ENCODE peak calls at places on chromosomes 5 and 9, in nine cellular contexts. One of them, this sample, is unnamed.

GRCh38 chr9:81394816-81395215 is 294.5 kb downstream of the TLE1 start:
- DNase-seq in A549: no peak
- DNase-seq in prostate gland: no peak
- DNase-seq in K562: no peak
- DNase-seq in ovary: no peak
- DNase-seq in tibial nerve: no peak
- DNase-seq in body of pancreas: no peak
- DNase-seq in Peyer's patch: no peak
- DNase-seq in GM12878: no peak
- DNase-seq in this sample: no peak

GRCh38 chr5:17090839-17091238 is 126.6 kb upstream of the BASP1 start:
- DNase-seq in tibial nerve: no peak
- DNase-seq in GM12878: no peak
- DNase-seq in ovary: no peak
- DNase-seq in prostate gland: no peak
- DNase-seq in A549: no peak
- DNase-seq in Peyer's patch: no peak
- DNase-seq in body of pancreas: no peak
- DNase-seq in K562: no peak
- DNase-seq in this sample: no peak

GRCh38 chr9:38046669-38047300 is 22.2 kb downstream of the SHB start:
- DNase-seq in tibial nerve: no peak
- DNase-seq in Peyer's patch: no peak
- DNase-seq in GM12878: no peak
- DNase-seq in body of pancreas: peak; percentile 85
- DNase-seq in prostate gland: peak; percentile 94
- DNase-seq in K562: no peak
- DNase-seq in ovary: no peak
- DNase-seq in A549: peak; percentile 63
- DNase-seq in this sample: no peak

GRCh38 chr5:108798866-108799265 is 51.2 kb downstream of the FER start:
- DNase-seq in A549: no peak
- DNase-seq in prostate gland: no peak
- DNase-seq in tibial nerve: no peak
- DNase-seq in GM12878: no peak
- DNase-seq in ovary: no peak
- DNase-seq in body of pancreas: no peak
- DNase-seq in K562: no peak
- DNase-seq in Peyer's patch: no peak
- DNase-seq in this sample: no peak

GRCh38 chr5:86679529-86679928 is 61.8 kb downstream of the COX7C start:
- DNase-seq in ovary: no peak
- DNase-seq in A549: peak; percentile 67
- DNase-seq in GM12878: no peak
- DNase-seq in K562: peak; percentile 11
- DNase-seq in body of pancreas: peak; percentile 74
- DNase-seq in Peyer's patch: peak; percentile 51
- DNase-seq in prostate gland: peak; percentile 6
- DNase-seq in tibial nerve: peak; percentile 17
- DNase-seq in this sample: peak; percentile 1

GRCh38 chr5:84411832-84412605 is 27.3 kb upstream of the EDIL3 start:
- DNase-seq in prostate gland: peak; percentile 78
- DNase-seq in ovary: no peak
- DNase-seq in body of pancreas: no peak
- DNase-seq in tibial nerve: no peak
- DNase-seq in Peyer's patch: no peak
- DNase-seq in K562: no peak
- DNase-seq in A549: no peak
- DNase-seq in GM12878: no peak
- DNase-seq in this sample: no peak

GRCh38 chr9:16626577-16627130 is 243.8 kb downstream of the BNC2 start:
- DNase-seq in Peyer's patch: no peak
- DNase-seq in ovary: no peak
- DNase-seq in body of pancreas: no peak
- DNase-seq in A549: peak; percentile 62
- DNase-seq in tibial nerve: no peak
- DNase-seq in GM12878: no peak
- DNase-seq in prostate gland: no peak
- DNase-seq in K562: no peak
- DNase-seq in this sample: no peak

GRCh38 chr5:96733771-96734498 is 71.8 kb downstream of the CAST start:
- DNase-seq in prostate gland: peak; percentile 71
- DNase-seq in ovary: no peak
- DNase-seq in Peyer's patch: no peak
- DNase-seq in K562: peak; percentile 29
- DNase-seq in body of pancreas: no peak
- DNase-seq in tibial nerve: no peak
- DNase-seq in GM12878: no peak
- DNase-seq in A549: no peak
- DNase-seq in this sample: no peak

GRCh38 chr5:32446660-32447059 is 2.1 kb upstream of the ZFR start:
- DNase-seq in tibial nerve: no peak
- DNase-seq in Peyer's patch: peak; percentile 77
- DNase-seq in GM12878: no peak
- DNase-seq in prostate gland: peak; percentile 15
- DNase-seq in body of pancreas: no peak
- DNase-seq in K562: no peak
- DNase-seq in ovary: no peak
- DNase-seq in A549: no peak
- DNase-seq in this sample: no peak

GRCh38 chr5:74286734-74287705 is 353.5 kb downstream of the ENC1 start:
- DNase-seq in tibial nerve: no peak
- DNase-seq in Peyer's patch: no peak
- DNase-seq in prostate gland: no peak
- DNase-seq in ovary: no peak
- DNase-seq in GM12878: no peak
- DNase-seq in body of pancreas: no peak
- DNase-seq in A549: no peak
- DNase-seq in K562: no peak
- DNase-seq in this sample: no peak

GRCh38 chr5:74288448-74289109 is 351.9 kb downstream of the ENC1 start:
- DNase-seq in Peyer's patch: no peak
- DNase-seq in body of pancreas: no peak
- DNase-seq in tibial nerve: no peak
- DNase-seq in GM12878: no peak
- DNase-seq in K562: no peak
- DNase-seq in prostate gland: no peak
- DNase-seq in A549: no peak
- DNase-seq in ovary: no peak
- DNase-seq in this sample: no peak

GRCh38 chr5:74288038-74288437 is 352.5 kb downstream of the ENC1 start:
- DNase-seq in A549: no peak
- DNase-seq in prostate gland: no peak
- DNase-seq in GM12878: no peak
- DNase-seq in tibial nerve: no peak
- DNase-seq in ovary: no peak
- DNase-seq in K562: no peak
- DNase-seq in Peyer's patch: no peak
- DNase-seq in body of pancreas: no peak
- DNase-seq in this sample: no peak

GRCh38 chr5:74289238-74289637 is 351.3 kb downstream of the ENC1 start:
- DNase-seq in GM12878: no peak
- DNase-seq in ovary: no peak
- DNase-seq in A549: no peak
- DNase-seq in prostate gland: no peak
- DNase-seq in tibial nerve: no peak
- DNase-seq in Peyer's patch: no peak
- DNase-seq in K562: no peak
- DNase-seq in body of pancreas: no peak
- DNase-seq in this sample: no peak

DNA sequence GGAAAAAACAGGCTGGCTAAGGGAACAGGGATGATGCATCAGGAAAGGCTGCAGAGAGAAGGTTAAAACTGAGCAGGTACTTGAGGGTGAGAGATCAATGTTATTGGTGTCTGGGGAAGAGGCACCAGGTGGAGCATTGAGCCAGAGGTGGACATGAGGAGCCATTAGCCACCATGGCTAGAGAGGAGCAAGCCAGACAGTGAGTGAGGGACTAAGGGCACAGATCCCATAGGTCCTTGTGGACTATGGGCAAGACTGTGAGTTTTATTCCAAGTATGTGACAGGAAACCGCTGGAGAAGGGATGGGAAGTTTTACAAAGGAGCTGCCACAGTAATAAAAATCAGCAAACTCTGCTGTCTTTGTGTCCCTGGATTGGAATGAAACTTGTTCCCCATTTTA is 349.9 kb downstream of the ENC1 start:
- DNase-seq in prostate gland: no peak
- DNase-seq in Peyer's patch: no peak
- DNase-seq in GM12878: no peak
- DNase-seq in K562: no peak
- DNase-seq in tibial nerve: no peak
- DNase-seq in A549: no peak
- DNase-seq in body of pancreas: no peak
- DNase-seq in ovary: no peak
- DNase-seq in this sample: no peak
- TF ChIP-seq POLR2A in prostate gland: no peak
- TF ChIP-seq POLR2A in Peyer's patch: no peak
- TF ChIP-seq POLR2A in GM12878: no peak
- TF ChIP-seq POLR2A in K562: no peak
- TF ChIP-seq POLR2A in tibial nerve: no peak
- TF ChIP-seq POLR2A in A549: no peak
- TF ChIP-seq POLR2A in body of pancreas: no peak
- TF ChIP-seq POLR2A in ovary: no peak
- TF ChIP-seq POLR2A in this sample: no peak

DNA sequence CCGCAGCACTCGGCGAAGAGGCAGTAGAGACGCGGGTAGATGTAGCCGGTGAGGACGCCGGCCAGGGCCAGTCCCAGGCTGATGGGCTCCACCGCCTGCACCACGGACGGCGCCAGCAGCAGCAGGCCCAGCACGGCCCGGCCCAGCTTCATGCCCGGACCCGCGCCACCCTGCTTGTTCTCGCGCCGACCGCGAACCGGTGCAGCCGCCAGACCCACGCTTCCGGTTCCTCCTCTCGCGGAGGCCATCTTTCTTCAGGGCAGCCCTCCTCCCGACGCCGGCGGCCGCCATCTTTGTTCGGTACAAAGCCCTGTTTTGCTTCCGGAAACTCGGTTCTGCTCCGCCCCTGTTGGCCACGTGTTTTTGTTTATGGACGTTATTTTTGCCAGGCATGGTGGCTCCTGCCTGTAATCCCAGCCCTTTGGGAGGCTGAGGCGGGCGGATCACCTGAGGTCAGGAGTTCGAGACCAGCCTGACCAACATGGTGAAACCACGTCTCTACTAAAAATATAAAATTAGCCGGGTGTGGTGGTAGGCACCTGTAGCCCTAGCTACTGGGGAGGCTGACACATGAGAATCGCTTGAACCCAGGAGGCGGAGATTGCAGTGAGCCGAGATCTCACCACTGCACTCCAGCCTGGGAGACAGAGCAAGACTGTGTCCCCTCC is at the start of gene TOR1A:
- DNase-seq in body of pancreas: peak; percentile 96
- DNase-seq in tibial nerve: peak; percentile 89
- DNase-seq in GM12878: peak; percentile 69
- DNase-seq in A549: peak; percentile 97
- DNase-seq in ovary: peak; percentile 97
- DNase-seq in Peyer's patch: peak; percentile 98
- DNase-seq in prostate gland: peak; percentile 95
- DNase-seq in K562: peak; percentile 96
- DNase-seq in this sample: peak; percentile 86
- TF ChIP-seq POLR2A in body of pancreas: peak; percentile 75
- TF ChIP-seq POLR2A in tibial nerve: no peak
- TF ChIP-seq POLR2A in GM12878: peak; percentile 97
- TF ChIP-seq POLR2A in A549: peak; percentile 95
- TF ChIP-seq POLR2A in ovary: peak; percentile 24
- TF ChIP-seq POLR2A in Peyer's patch: peak; percentile 57
- TF ChIP-seq POLR2A in prostate gland: peak; percentile 46
- TF ChIP-seq POLR2A in K562: peak; percentile 96
- TF ChIP-seq POLR2A in this sample: peak; percentile 85

DNA sequence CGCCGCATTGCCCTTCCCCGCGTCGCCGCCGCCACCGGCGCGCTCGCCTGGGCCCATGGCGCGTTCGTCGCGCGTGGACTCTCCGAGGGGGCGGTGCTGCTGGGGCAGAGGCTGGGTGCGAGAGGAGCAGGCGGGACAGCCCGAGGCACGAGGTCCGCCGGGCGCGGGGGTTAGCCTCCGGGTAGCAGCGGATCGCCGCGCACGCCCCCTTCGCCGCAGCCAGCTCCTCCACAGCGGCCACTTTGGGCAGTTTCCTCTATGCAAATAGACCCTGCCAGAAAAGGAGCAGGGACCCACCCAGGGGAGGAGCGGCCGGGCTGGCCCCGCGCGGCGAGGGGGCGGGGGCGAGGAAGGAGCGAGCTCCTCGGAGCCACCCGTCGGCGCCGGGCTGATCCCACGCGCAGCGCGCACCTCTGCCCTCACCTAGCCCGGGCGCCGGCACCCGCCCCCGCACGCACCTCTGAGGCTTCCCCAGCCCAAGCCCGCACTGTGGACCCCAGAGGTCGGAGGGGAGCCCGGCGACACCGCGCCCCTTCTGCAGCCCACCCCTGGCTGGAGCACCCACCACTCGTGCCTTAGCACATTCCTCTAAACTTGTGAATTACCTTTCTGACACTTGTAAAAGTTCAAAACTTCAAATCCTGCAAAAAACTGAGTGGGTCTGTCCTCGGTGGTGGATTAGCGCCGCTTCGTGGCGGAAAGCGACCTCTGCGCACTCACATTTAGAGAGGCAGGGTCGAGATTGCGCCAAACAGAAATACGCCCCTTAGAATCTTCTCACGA is at the start of gene COL23A1:
- DNase-seq in ovary: peak; percentile 52
- DNase-seq in prostate gland: no peak
- DNase-seq in K562: peak; percentile 66
- DNase-seq in GM12878: no peak
- DNase-seq in A549: peak; percentile 17
- DNase-seq in tibial nerve: no peak
- DNase-seq in Peyer's patch: peak; percentile 57
- DNase-seq in body of pancreas: no peak
- DNase-seq in this sample: peak; percentile 48
- TF ChIP-seq POLR2A in ovary: no peak
- TF ChIP-seq POLR2A in prostate gland: peak; percentile 30
- TF ChIP-seq POLR2A in K562: no peak
- TF ChIP-seq POLR2A in GM12878: no peak
- TF ChIP-seq POLR2A in A549: no peak
- TF ChIP-seq POLR2A in tibial nerve: no peak
- TF ChIP-seq POLR2A in Peyer's patch: no peak
- TF ChIP-seq POLR2A in body of pancreas: no peak
- TF ChIP-seq POLR2A in this sample: no peak

DNA sequence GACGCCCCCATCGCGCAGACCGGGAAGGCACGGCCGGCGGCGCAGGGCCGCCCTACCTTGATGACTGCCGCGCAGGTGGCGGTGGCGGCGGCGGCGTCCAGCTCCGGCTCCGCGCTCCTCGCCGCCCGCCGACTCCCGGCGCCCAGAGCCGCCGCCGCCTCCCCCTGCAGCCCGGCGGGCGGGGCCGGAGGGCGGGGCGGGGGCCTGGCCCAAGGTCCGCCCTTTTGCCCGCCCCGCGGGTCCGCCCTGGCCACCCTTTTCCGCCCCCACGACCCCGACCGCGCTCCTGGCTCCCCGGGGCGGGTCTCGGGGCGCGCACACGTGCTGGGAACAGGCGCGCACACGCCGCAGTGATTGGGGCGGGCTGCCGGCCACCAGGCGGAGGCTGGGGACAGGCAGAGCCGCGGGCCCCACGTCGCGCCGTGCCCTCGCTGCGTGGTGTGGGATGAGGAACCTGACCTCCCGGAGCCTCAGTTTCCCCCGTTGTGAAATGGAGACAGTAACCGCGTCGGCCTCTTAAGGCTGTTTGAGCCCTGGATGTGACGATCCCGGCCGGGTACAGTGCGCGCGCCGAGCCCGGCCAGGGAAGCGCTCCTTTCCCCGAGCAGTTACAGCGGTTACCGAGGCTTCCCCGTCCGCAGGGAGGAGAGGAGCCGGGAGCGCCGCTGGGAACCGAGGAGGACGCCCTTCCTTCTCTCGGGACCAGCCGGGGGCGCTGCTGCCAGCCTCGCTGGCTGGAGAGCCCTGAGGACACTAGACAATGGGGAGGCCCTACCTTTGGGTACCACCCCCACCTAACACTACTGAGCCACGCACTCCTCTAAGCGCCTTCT is at the start of gene CORO2A:
- DNase-seq in body of pancreas: peak; percentile 68
- DNase-seq in K562: peak; percentile 97
- DNase-seq in prostate gland: peak; percentile 79
- DNase-seq in ovary: peak; percentile 56
- DNase-seq in tibial nerve: peak; percentile 42
- DNase-seq in GM12878: no peak
- DNase-seq in A549: peak; percentile 71
- DNase-seq in Peyer's patch: peak; percentile 92
- DNase-seq in this sample: peak; percentile 86
- TF ChIP-seq POLR2A in body of pancreas: peak; percentile 37
- TF ChIP-seq POLR2A in K562: peak; percentile 79
- TF ChIP-seq POLR2A in prostate gland: peak; percentile 63
- TF ChIP-seq POLR2A in ovary: no peak
- TF ChIP-seq POLR2A in tibial nerve: no peak
- TF ChIP-seq POLR2A in GM12878: peak; percentile 69
- TF ChIP-seq POLR2A in A549: peak; percentile 51
- TF ChIP-seq POLR2A in Peyer's patch: peak; percentile 73
- TF ChIP-seq POLR2A in this sample: no peak